ENCODE peak calls at places on chromosomes 13 and 19, in eight cellular contexts. B, Q, Z, V, S, P, T and N are unnamed samples.

GRCh38 chr13:112879283-112879833 is 89.7 kb upstream of the MCF2L start:
- DNase-seq in B (no peak), Q (no peak), Z (no peak), V (peak; percentile 17), S (no peak), P (no peak), T (no peak), N (peak; percentile 54)

GRCh38 chr19:55703790-55704215 is 28.8 kb downstream of the EPN1 start:
- DNase-seq in B (peak; percentile 84), Q (no peak), Z (peak; percentile 32), V (no peak), S (peak; percentile 67), P (no peak), T (peak; percentile 29), N (no peak)

GRCh38 chr13:45876781-45877180 is 25.2 kb upstream of the SIAH3 start:
- DNase-seq in B (no peak), Q (no peak), Z (no peak), V (no peak), S (no peak), P (no peak), T (no peak), N (no peak)

GRCh38 chr19:21202865-21203494 is 61.1 kb downstream of the ZNF431 start:
- DNase-seq in B (peak; percentile 41), Q (peak; percentile 0), Z (peak; percentile 13), V (no peak), S (peak; percentile 21), P (no peak), T (peak; percentile 21), N (no peak)

GRCh38 chr13:80040219-80040976 is 300.5 kb downstream of the SPRY2 start:
- DNase-seq in B (no peak), Q (peak; percentile 39), Z (no peak), V (no peak), S (peak; percentile 17), P (no peak), T (no peak), N (no peak)

GRCh38 chr13:29924482-29924884 is 74.1 kb upstream of the UBL3 start:
- DNase-seq in B (no peak), Q (peak; percentile 35), Z (no peak), V (no peak), S (peak; percentile 37), P (no peak), T (no peak), N (no peak)

GRCh38 chr19:754530-754929 is 3.6 kb downstream of the MISP start:
- DNase-seq in B (no peak), Q (no peak), Z (no peak), V (no peak), S (no peak), P (no peak), T (no peak), N (no peak)

GRCh38 chr13:29165840-29166239 is 345.7 kb downstream of the MTUS2 start:
- DNase-seq in B (no peak), Q (no peak), Z (no peak), V (no peak), S (no peak), P (no peak), T (no peak), N (no peak)

GRCh38 chr13:30796132-30796832 is 60.9 kb downstream of the ALOX5AP start:
- DNase-seq in B (peak; percentile 29), Q (peak; percentile 25), Z (no peak), V (no peak), S (peak; percentile 53), P (no peak), T (no peak), N (no peak)